ENCODE peak calls at places on chromosomes 11 and 22, in nine cellular contexts. G is MCF 10A, E is fibroblast of the aortic adventitia, N is mesothelial cell of epicardium, X is SK-N-SH, T is psoas muscle, R is fibroblast of mammary gland, U is thoracic aorta, O is GM12865. D is an unnamed sample.

GRCh38 chr22:47396105-47396504 is 633.7 kb downstream of the TBC1D22A start:
- DNase-seq in O (no peak), E (no peak), U (no peak), T (no peak), N (no peak), X (no peak), R (no peak), G (no peak), D (no peak)

GRCh38 chr22:29689872-29690213 is 30.0 kb upstream of the CABP7 start:
- DNase-seq in G (peak; percentile 50), O (peak; percentile 21), E (peak; percentile 58), X (peak; percentile 79), R (peak; percentile 56), U (no peak), N (peak; percentile 70), T (peak; percentile 82), D (no peak)

GRCh38 chr11:56700242-56700918 is 1.5 kb downstream of the OR9G1 start:
- DNase-seq in O (no peak), U (no peak), R (no peak), T (no peak), X (no peak), E (no peak), G (peak; percentile 21), N (no peak), D (no peak)

GRCh38 chr11:58465690-58466089 is 23.7 kb upstream of the OR5B12 start:
- DNase-seq in N (no peak), E (no peak), O (no peak), X (no peak), T (no peak), G (peak; percentile 45), R (no peak), U (no peak), D (no peak)

GRCh38 chr11:120882237-120882636 is 141.7 kb upstream of the TBCEL start:
- DNase-seq in U (no peak), E (no peak), X (peak; percentile 29), O (no peak), R (no peak), G (no peak), T (no peak), N (no peak), D (no peak)

GRCh38 chr11:97722065-97722464 is 1298.7 kb upstream of the CNTN5 start:
- DNase-seq in O (no peak), N (no peak), E (peak; percentile 87), G (peak; percentile 89), U (no peak), R (peak; percentile 74), X (no peak), T (no peak), D (no peak)

GRCh38 chr11:72140661-72141060 is 5.1 kb downstream of the FOLR3 start:
- DNase-seq in X (no peak), O (no peak), N (no peak), G (no peak), T (no peak), E (no peak), U (no peak), R (no peak), D (no peak)

GRCh38 chr11:62725686-62726085 is 1.6 kb downstream of the HNRNPUL2 start:
- DNase-seq in U (no peak), G (peak; percentile 47), E (no peak), T (no peak), R (no peak), N (no peak), X (no peak), O (no peak), D (no peak)

GRCh38 chr11:106493751-106494150 is 416.3 kb downstream of the AASDHPPT start:
- DNase-seq in X (no peak), T (no peak), R (peak; percentile 26), G (no peak), O (no peak), E (peak; percentile 81), N (no peak), U (no peak), D (no peak)

GRCh38 chr11:93849201-93849600 is 1.2 kb downstream of the VSTM5 start:
- DNase-seq in O (no peak), T (no peak), E (no peak), G (no peak), N (no peak), U (no peak), X (no peak), R (no peak), D (no peak)

GRCh38 chr11:3103076-3103475 is 45.9 kb upstream of the CARS1 start:
- DNase-seq in O (no peak), G (no peak), R (no peak), N (peak; percentile 31), E (no peak), X (peak; percentile 34), T (peak; percentile 52), U (no peak), D (no peak)

GRCh38 chr22:43260346-43260745 is 73.4 kb upstream of the TTLL12 start:
- DNase-seq in O (no peak), G (no peak), R (no peak), X (no peak), T (no peak), U (no peak), N (no peak), E (no peak), D (no peak)

GRCh38 chr11:110428956-110429613 is 663 bp upstream of the FDX1 start:
- DNase-seq in G (no peak), X (no peak), R (no peak), T (no peak), N (no peak), O (peak; percentile 52), U (no peak), E (no peak), D (no peak)

GRCh38 chr11:118050208-118050891 is 26.5 kb upstream of the TMPRSS4 start:
- DNase-seq in U (no peak), X (no peak), O (no peak), N (no peak), T (no peak), G (no peak), E (no peak), R (no peak), D (no peak)

GRCh38 chr22:49838771-49839717 is 11.4 kb upstream of the BRD1 start:
- DNase-seq in U (no peak), R (no peak), T (peak; percentile 43), X (no peak), G (no peak), N (no peak), E (no peak), O (peak; percentile 61), D (no peak)

GRCh38 chr11:69039501-69039900 is 9.2 kb upstream of the TPCN2 start:
- DNase-seq in U (no peak), T (no peak), O (no peak), N (no peak), X (no peak), R (no peak), E (peak; percentile 50), G (no peak), D (no peak)

GRCh38 chr11:121521145-121522042 is 68.6 kb upstream of the SORL1-AS1 start:
- DNase-seq in G (peak; percentile 29), O (peak; percentile 41), T (no peak), X (no peak), N (no peak), U (no peak), R (peak; percentile 12), E (peak; percentile 6), D (no peak)

GRCh38 chr22:30121988-30122387 is 41.7 kb downstream of the HORMAD2 start:
- DNase-seq in N (no peak), U (no peak), E (no peak), T (no peak), X (no peak), R (no peak), G (no peak), O (peak; percentile 41), D (no peak)

GRCh38 chr22:47129902-47130301 is 367.5 kb downstream of the TBC1D22A start:
- DNase-seq in E (no peak), X (no peak), N (no peak), U (no peak), G (peak; percentile 46), O (no peak), R (no peak), T (no peak), D (no peak)

GRCh38 chr11:126704144-126704543 is 296.4 kb downstream of the KIRREL3 start:
- DNase-seq in O (peak; percentile 11), N (no peak), T (no peak), X (no peak), G (no peak), R (no peak), E (no peak), U (no peak), D (no peak)

GRCh38 chr11:126701555-126701897 is 299.0 kb downstream of the KIRREL3 start:
- DNase-seq in G (no peak), E (no peak), U (no peak), R (no peak), O (no peak), X (no peak), N (no peak), T (no peak), D (no peak)

GRCh38 chr11:126702165-126702738 is 298.3 kb downstream of the KIRREL3 start:
- DNase-seq in T (no peak), N (no peak), U (no peak), E (no peak), X (no peak), R (no peak), G (no peak), O (no peak), D (no peak)

GRCh38 chr11:126702987-126703386 is 297.6 kb downstream of the KIRREL3 start:
- DNase-seq in O (no peak), R (no peak), N (no peak), E (no peak), T (no peak), G (no peak), U (no peak), X (peak; percentile 65), D (no peak)

GRCh38 chr11:126703661-126704060 is 296.9 kb downstream of the KIRREL3 start:
- DNase-seq in O (no peak), T (no peak), U (no peak), R (no peak), E (no peak), G (no peak), N (no peak), X (no peak), D (no peak)
- TF ChIP-seq CTCF in O (no peak), T (no peak), U (no peak), R (no peak), E (no peak), G (no peak), N (no peak), X (no peak), D (no peak)

GRCh38 chr11:565921-566509 is 5.2 kb downstream of the RASSF7 start:
- DNase-seq in E (no peak), X (no peak), T (no peak), O (no peak), R (no peak), G (no peak), N (no peak), U (no peak), D (no peak)
- TF ChIP-seq CTCF in E (no peak), X (peak; percentile 11), T (no peak), O (no peak), R (no peak), G (no peak), N (no peak), U (no peak), D (no peak)

GRCh38 chr11:119101367-119101758 is 290 bp downstream of the DPAGT1 start:
- DNase-seq in X (peak; percentile 47), T (no peak), R (peak; percentile 21), G (peak; percentile 41), U (no peak), N (no peak), O (peak; percentile 73), E (no peak), D (no peak)
- TF ChIP-seq CTCF in X (peak; percentile 28), T (peak; percentile 8), R (no peak), G (peak; percentile 8), U (no peak), N (no peak), O (no peak), E (peak; percentile 11), D (no peak)

GRCh38 chr11:13207270-13207664 is 70.3 kb upstream of the BMAL1 start:
- DNase-seq in R (no peak), X (no peak), G (peak; percentile 47), E (no peak), U (no peak), O (no peak), T (no peak), N (no peak), D (no peak)
- TF ChIP-seq CTCF in R (peak; percentile 16), X (no peak), G (no peak), E (peak; percentile 36), U (no peak), O (no peak), T (no peak), N (no peak), D (no peak)

D was measured in omental fat pad.